ENCODE peak calls at places on chromosomes 2 and 18, in five cellular contexts. D is neural crest cell, E is T-cell, Q is neural progenitor cell, O is pancreas. X is an unnamed sample.

GRCh38 chr2:38265461-38265860 is 111.6 kb downstream of the ATL2 start:
- DNase-seq in D (no peak), E (no peak), Q (no peak), O (no peak), X (no peak)

GRCh38 chr18:62037989-62038778 is 145.4 kb upstream of the RNF152 start:
- DNase-seq in D (no peak), E (no peak), Q (no peak), O (no peak), X (no peak)

GRCh38 chr2:205714789-205715411 is 32.6 kb downstream of the NRP2 start:
- DNase-seq in D (no peak), E (no peak), Q (no peak), O (no peak), X (no peak)

GRCh38 chr2:151946856-151947523 is 118.8 kb upstream of the ARL5A start:
- DNase-seq in D (peak), E (peak), Q (peak), O (peak), X (peak)

GRCh38 chr18:11859282-11859797 is 8.1 kb downstream of the CHMP1B start:
- DNase-seq in D (no peak), E (no peak), Q (no peak), O (no peak), X (no peak)

GRCh38 chr18:57640749-57641148 is 19.1 kb upstream of the NARS1 start:
- DNase-seq in D (no peak), E (no peak), Q (no peak), O (no peak), X (no peak)

GRCh38 chr2:137910641-137911040 is 53.6 kb upstream of the HNMT start:
- DNase-seq in D (no peak), E (no peak), Q (peak), O (no peak), X (no peak)

GRCh38 chr2:179422037-179422643 is 157.5 kb upstream of the SESTD1 start:
- DNase-seq in D (peak), E (peak), Q (peak), O (peak), X (peak)

GRCh38 chr18:43627833-43628370 is 350.6 kb upstream of the SYT4 start:
- DNase-seq in D (no peak), E (no peak), Q (no peak), O (no peak), X (no peak)

GRCh38 chr18:54928236-54928635 is 31.0 kb downstream of the CCDC68 start:
- DNase-seq in D (no peak), E (no peak), Q (no peak), O (no peak), X (no peak)

GRCh38 chr2:14634223-14634884 is 1.8 kb downstream of the LRATD1 start:
- DNase-seq in D (peak), E (no peak), Q (peak), O (peak), X (peak)

GRCh38 chr2:54899576-54900200 is 150.6 kb downstream of the RTN4 start:
- DNase-seq in D (no peak), E (no peak), Q (peak), O (peak), X (no peak)

GRCh38 chr2:185161701-185162100 is 563.4 kb downstream of the ZNF804A start:
- DNase-seq in D (no peak), E (no peak), Q (no peak), O (no peak), X (no peak)

X was measured in WERI-Rb-1.